ENCODE peak calls at places on chromosomes 16 and 17, in six cellular contexts. I, W, J, V, P and C are unnamed samples.

GRCh38 chr16:85360323-85361277 is 248.3 kb upstream of the CIBAR2 start:
- DNase-seq in I (no peak), W (no peak), J (no peak), V (no peak), P (no peak), C (no peak)

GRCh38 chr16:75064403-75065148 is 52.0 kb downstream of the LDHD start:
- DNase-seq in I (no peak), W (no peak), J (no peak), V (peak; percentile 83), P (no peak), C (no peak)

GRCh38 chr16:12613131-12613991 is 190.3 kb downstream of the CPPED1 start:
- DNase-seq in I (no peak), W (peak; percentile 76), J (no peak), V (peak; percentile 100), P (peak; percentile 68), C (no peak)

GRCh38 chr17:16363749-16364536 is 10.7 kb upstream of the CENPV start:
- DNase-seq in I (peak; percentile 46), W (peak; percentile 61), J (peak; percentile 88), V (peak; percentile 66), P (peak; percentile 65), C (peak; percentile 52)

GRCh38 chr16:71929048-71929447 is 33.7 kb downstream of the IST1 start:
- DNase-seq in I (no peak), W (no peak), J (no peak), V (no peak), P (no peak), C (no peak)

GRCh38 chr17:80998388-80999223 is 7.0 kb downstream of the CHMP6 start:
- DNase-seq in I (no peak), W (no peak), J (no peak), V (no peak), P (peak; percentile 12), C (peak; percentile 5)

GRCh38 chr17:4861052-4861451 is 27.9 kb downstream of the MINK1 start:
- DNase-seq in I (no peak), W (no peak), J (no peak), V (no peak), P (no peak), C (no peak)

GRCh38 chr17:33697557-33697956 is 404.5 kb upstream of the ASIC2 start:
- DNase-seq in I (no peak), W (no peak), J (no peak), V (no peak), P (no peak), C (no peak)

GRCh38 chr17:6523330-6523729 is 33.0 kb downstream of the PITPNM3 start:
- DNase-seq in I (no peak), W (no peak), J (no peak), V (peak; percentile 69), P (no peak), C (no peak)

GRCh38 chr17:36661047-36661666 is 59.8 kb downstream of the MRM1 start:
- DNase-seq in I (no peak), W (no peak), J (no peak), V (no peak), P (peak; percentile 18), C (no peak)

GRCh38 chr17:77495575-77495974 is 354.8 kb downstream of the SEC14L1 start:
- DNase-seq in I (peak; percentile 12), W (no peak), J (no peak), V (no peak), P (no peak), C (no peak)

GRCh38 chr17:83056583-83057396 is 22.6 kb upstream of the METRNL start:
- DNase-seq in I (no peak), W (no peak), J (peak; percentile 41), V (no peak), P (no peak), C (no peak)

GRCh38 chr17:48541574-48542113 is 3.3 kb downstream of the HOXB2 start:
- DNase-seq in I (no peak), W (no peak), J (peak; percentile 67), V (no peak), P (peak; percentile 53), C (no peak)

DNA sequence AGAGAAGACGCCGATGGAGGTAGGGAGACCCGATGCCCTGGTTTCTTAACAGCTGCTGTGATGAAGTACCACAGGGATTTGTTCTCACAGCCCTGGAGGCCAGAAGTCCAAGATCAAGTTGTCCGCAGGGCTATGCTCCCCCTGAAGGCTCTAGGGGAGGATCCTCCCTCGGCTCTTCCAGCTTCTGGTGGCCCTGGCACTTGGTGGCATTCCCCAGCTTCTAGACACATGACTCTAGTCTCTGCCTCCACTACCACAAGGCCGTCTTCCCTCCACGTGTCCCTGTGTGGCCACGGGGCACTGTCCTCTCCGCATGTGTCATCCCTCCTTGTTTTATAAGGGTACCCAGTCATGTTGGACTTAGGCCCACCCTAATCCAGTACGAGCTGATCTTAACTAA is 375.2 kb downstream of the SLC39A11 start:
- DNase-seq in I (no peak), W (no peak), J (no peak), V (no peak), P (no peak), C (no peak)
- TF ChIP-seq TAF1 in I (no peak), W (no peak), J (no peak), V (no peak), P (no peak), C (no peak)

GRCh38 chr16:30984669-30985400 is at the start of gene HSD3B7:
- DNase-seq in I (peak; percentile 97), W (no peak), J (peak; percentile 100), V (peak; percentile 80), P (peak; percentile 93), C (peak; percentile 97)
- TF ChIP-seq POLR2A in I (no peak), W (peak; percentile 55), J (peak; percentile 60), V (peak; percentile 58), P (peak; percentile 58), C (no peak)

GRCh38 chr17:63286254-63286653 is 159.9 kb downstream of the CYB561 start:
- DNase-seq in I (no peak), W (no peak), J (no peak), V (no peak), P (no peak), C (no peak)

GRCh38 chr17:63293310-63293709 is 152.8 kb downstream of the CYB561 start:
- DNase-seq in I (no peak), W (no peak), J (no peak), V (no peak), P (no peak), C (no peak)

GRCh38 chr17:63291243-63291642 is 154.9 kb downstream of the CYB561 start:
- DNase-seq in I (no peak), W (no peak), J (no peak), V (no peak), P (no peak), C (no peak)

GRCh38 chr17:63290784-63291183 is 155.3 kb downstream of the CYB561 start:
- DNase-seq in I (no peak), W (no peak), J (no peak), V (no peak), P (no peak), C (no peak)

GRCh38 chr17:63289931-63290330 is 156.2 kb downstream of the CYB561 start:
- DNase-seq in I (no peak), W (no peak), J (no peak), V (no peak), P (no peak), C (no peak)
- TF ChIP-seq TAF1 in I (no peak), W (no peak), J (no peak), V (no peak), P (no peak), C (no peak)

GRCh38 chr17:76360461-76360860 is 6.7 kb upstream of the PRPSAP1 start:
- DNase-seq in I (no peak), W (no peak), J (no peak), V (no peak), P (no peak), C (no peak)
- TF ChIP-seq POLR2A in I (no peak), W (no peak), J (no peak), V (no peak), P (no peak), C (no peak)

DNA sequence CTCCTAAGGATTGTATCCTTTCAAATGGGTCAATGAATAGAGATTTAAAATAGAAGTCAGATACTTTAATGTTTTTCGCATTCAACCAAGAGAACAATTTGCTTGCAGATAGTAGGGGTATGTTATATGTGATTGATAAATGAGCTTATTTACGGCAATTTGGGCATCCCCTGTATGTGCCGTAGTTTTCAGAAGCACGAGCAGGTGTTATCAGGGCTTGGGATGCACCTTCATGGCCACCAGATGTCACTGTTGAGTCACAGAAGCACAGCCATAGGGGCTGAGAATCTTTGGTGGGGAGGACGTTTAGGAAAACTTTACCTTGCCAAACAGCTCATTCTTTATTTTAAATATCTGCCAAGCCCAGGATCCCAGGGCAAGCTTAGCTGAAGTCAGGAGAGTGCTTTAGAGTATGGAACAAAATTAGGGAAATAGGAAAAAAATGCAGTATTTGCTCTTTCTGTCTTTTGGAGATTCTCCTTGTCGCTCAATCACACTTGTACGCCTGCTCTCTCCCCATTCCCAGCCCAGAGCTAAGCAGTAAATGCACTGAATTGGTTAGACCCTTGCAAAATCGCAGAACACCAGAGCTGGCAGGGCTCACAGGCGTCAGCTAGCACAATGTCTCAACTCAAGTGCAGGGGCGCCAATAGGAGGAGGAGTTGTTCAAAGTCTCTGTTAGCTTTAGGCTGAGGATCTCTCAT is 93.6 kb upstream of the MPHOSPH6 start:
- DNase-seq in I (peak; percentile 22), W (peak; percentile 5), J (peak; percentile 68), V (peak; percentile 56), P (peak; percentile 89), C (peak; percentile 40)
- TF ChIP-seq TAF1 in I (no peak), W (no peak), J (no peak), V (no peak), P (no peak), C (no peak)

DNA sequence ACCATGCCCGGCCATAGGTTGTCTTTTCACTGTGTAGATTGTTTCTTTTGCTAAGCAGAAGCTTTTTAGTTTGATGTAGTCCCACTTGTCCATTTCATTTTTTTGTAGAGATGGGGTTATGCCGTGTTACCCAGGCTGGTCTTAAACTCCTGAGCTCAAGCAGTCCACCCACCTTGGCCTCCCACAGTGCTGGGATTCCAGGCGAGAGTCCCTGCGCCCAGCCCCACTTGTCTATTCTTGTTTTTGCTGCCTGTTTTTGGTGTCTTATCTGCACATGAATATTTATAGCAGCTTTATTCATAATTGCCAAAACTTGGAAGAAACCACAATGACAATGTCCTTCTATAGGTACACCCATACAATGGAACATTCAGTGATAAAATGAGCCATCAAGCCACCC is 18.8 kb upstream of the SBK1 start:
- DNase-seq in I (no peak), W (no peak), J (no peak), V (no peak), P (no peak), C (no peak)
- TF ChIP-seq POLR2A in I (no peak), W (no peak), J (no peak), V (no peak), P (no peak), C (no peak)

GRCh38 chr17:50213026-50214015 is 11.9 kb upstream of the COL1A1 start:
- DNase-seq in I (no peak), W (peak; percentile 43), J (no peak), V (peak; percentile 73), P (peak; percentile 51), C (peak; percentile 62)
- TF ChIP-seq TAF1 in I (no peak), W (no peak), J (no peak), V (no peak), P (no peak), C (no peak)

GRCh38 chr16:64687796-64688195 is 434.1 kb downstream of the CDH11 start:
- DNase-seq in I (no peak), W (no peak), J (no peak), V (no peak), P (no peak), C (no peak)
- TF ChIP-seq POLR2A in I (no peak), W (no peak), J (no peak), V (no peak), P (no peak), C (no peak)